ENCODE peak calls at places on chromosomes 16 and 17, in seven cellular contexts. G, D, T, S, L, U and Q are unnamed samples.

GRCh38 chr17:3893720-3894116 is 865 bp upstream of the CAMKK1 start:
- DNase-seq in L (no peak), G (no peak), T (no peak), U (no peak), D (no peak), S (no peak), Q (no peak)

GRCh38 chr16:4373909-4374742 is 2.5 kb downstream of the VASN start:
- DNase-seq in G (peak), U (peak), L (peak), S (no peak), T (no peak), D (no peak), Q (peak)

GRCh38 chr16:53064179-53064578 is 9.4 kb downstream of the CHD9 start:
- DNase-seq in S (no peak), L (no peak), D (no peak), G (no peak), U (no peak), T (no peak), Q (peak)

GRCh38 chr17:54983260-54983659 is 14.7 kb downstream of the STXBP4 start:
- DNase-seq in D (no peak), G (no peak), L (no peak), U (no peak), S (no peak), T (no peak), Q (no peak)

GRCh38 chr17:17156511-17156910 is 49.6 kb downstream of the PLD6 start:
- DNase-seq in D (no peak), G (no peak), L (no peak), U (no peak), T (no peak), S (no peak), Q (no peak)

GRCh38 chr17:2289878-2290478 is 13.6 kb downstream of the SMG6 start:
- DNase-seq in D (no peak), U (no peak), T (no peak), S (no peak), G (no peak), L (no peak), Q (no peak)

GRCh38 chr17:79831367-79832210 is 7.7 kb downstream of the CBX4 start:
- DNase-seq in U (peak), S (no peak), G (peak), D (no peak), T (no peak), L (peak), Q (peak)

GRCh38 chr17:6752068-6752909 is 3.6 kb upstream of the XAF1 start:
- DNase-seq in S (no peak), D (no peak), U (no peak), G (no peak), L (no peak), T (peak), Q (no peak)

GRCh38 chr16:89484923-89485679 is 5.3 kb downstream of the ANKRD11 start:
- DNase-seq in L (no peak), U (no peak), T (no peak), S (no peak), D (no peak), G (no peak), Q (peak)